ENCODE peak calls at places on chromosome 12, in seven cellular contexts. K is SK-N-SH, B is HCT116, H is GM12878, Q is H1, A is HepG2, W is K562. I is an unnamed sample.
A peak's percentile ranks its signal among the peaks of the same experiment; 100 is the strongest.

GRCh38 chr12:92987846-92988621 is 58.9 kb upstream of the EEA1 start:
- DNase-seq in Q (peak; percentile 49), B (no peak), H (peak; percentile 98), A (peak; percentile 45), W (no peak), K (no peak), I (no peak)

GRCh38 chr12:107320929-107321618 is 227.7 kb upstream of the CRY1 start:
- DNase-seq in H (no peak), K (peak; percentile 57), W (no peak), Q (peak; percentile 68), B (no peak), A (no peak), I (no peak)

GRCh38 chr12:31736472-31736871 is 7.7 kb upstream of the AMN1 start:
- DNase-seq in W (peak; percentile 85), B (no peak), A (no peak), H (no peak), K (no peak), Q (no peak), I (no peak)

GRCh38 chr12:70657621-70658286 is 20.5 kb upstream of the PTPRB start:
- DNase-seq in W (no peak), Q (no peak), H (no peak), K (no peak), B (no peak), A (no peak), I (no peak)

GRCh38 chr12:48311313-48311712 is 39.4 kb downstream of the ZNF641 start:
- DNase-seq in A (no peak), H (no peak), B (no peak), W (peak; percentile 70), K (no peak), Q (no peak), I (no peak)

GRCh38 chr12:80509781-80510556 is 65.9 kb downstream of the PTPRQ start:
- DNase-seq in Q (no peak), W (no peak), A (no peak), B (no peak), H (no peak), K (peak; percentile 3), I (no peak)

GRCh38 chr12:22543246-22544037 is 900 bp downstream of the C2CD5 start:
- DNase-seq in K (no peak), W (peak; percentile 68), A (peak; percentile 27), Q (peak; percentile 53), B (no peak), H (peak; percentile 48), I (no peak)

GRCh38 chr12:30438526-30439120 is 257.0 kb downstream of the IPO8 start:
- DNase-seq in W (no peak), H (no peak), Q (no peak), B (no peak), K (no peak), A (no peak), I (no peak)

GRCh38 chr12:98714426-98714825 is 69.3 kb downstream of the APAF1 start:
- DNase-seq in Q (no peak), H (no peak), K (no peak), A (no peak), B (no peak), W (no peak), I (no peak)

GRCh38 chr12:121762269-121762668 is 31.2 kb downstream of the RHOF start:
- DNase-seq in B (no peak), A (no peak), W (no peak), Q (no peak), K (no peak), H (no peak), I (no peak)

GRCh38 chr12:81758421-81759214 is 532 bp downstream of the PPFIA2 start:
- DNase-seq in W (no peak), K (peak; percentile 75), A (no peak), Q (peak; percentile 79), B (no peak), H (no peak), I (peak; percentile 33)

GRCh38 chr12:108266131-108266530 is 73.0 kb downstream of the CMKLR1 start:
- DNase-seq in B (no peak), W (no peak), K (no peak), Q (no peak), H (no peak), A (no peak), I (no peak)

GRCh38 chr12:113933201-113933786 is 32.8 kb downstream of the RBM19 start:
- DNase-seq in B (no peak), Q (no peak), W (peak; percentile 85), H (no peak), A (no peak), K (no peak), I (no peak)

GRCh38 chr12:12405882-12406281 is 49.0 kb downstream of the BORCS5 start:
- DNase-seq in Q (no peak), B (no peak), W (no peak), H (no peak), A (peak; percentile 77), K (no peak), I (peak; percentile 45)

GRCh38 chr12:12404297-12404696 is 47.4 kb downstream of the BORCS5 start:
- DNase-seq in H (no peak), B (no peak), K (no peak), Q (no peak), A (no peak), W (no peak), I (no peak)

GRCh38 chr12:12406762-12407161 is 49.9 kb downstream of the BORCS5 start:
- DNase-seq in Q (no peak), W (no peak), H (no peak), B (no peak), A (no peak), K (no peak), I (no peak)

GRCh38 chr12:12400793-12401192 is 43.9 kb downstream of the BORCS5 start:
- DNase-seq in W (no peak), A (no peak), K (no peak), Q (no peak), B (no peak), H (no peak), I (no peak)

GRCh38 chr12:12403264-12404248 is 46.7 kb downstream of the BORCS5 start:
- DNase-seq in W (no peak), H (no peak), K (no peak), Q (no peak), A (peak; percentile 97), B (no peak), I (no peak)
- TF ChIP-seq JUND in W (peak; percentile 14), H (no peak), K (no peak), Q (no peak), A (peak; percentile 56), B (no peak), I (no peak)

DNA sequence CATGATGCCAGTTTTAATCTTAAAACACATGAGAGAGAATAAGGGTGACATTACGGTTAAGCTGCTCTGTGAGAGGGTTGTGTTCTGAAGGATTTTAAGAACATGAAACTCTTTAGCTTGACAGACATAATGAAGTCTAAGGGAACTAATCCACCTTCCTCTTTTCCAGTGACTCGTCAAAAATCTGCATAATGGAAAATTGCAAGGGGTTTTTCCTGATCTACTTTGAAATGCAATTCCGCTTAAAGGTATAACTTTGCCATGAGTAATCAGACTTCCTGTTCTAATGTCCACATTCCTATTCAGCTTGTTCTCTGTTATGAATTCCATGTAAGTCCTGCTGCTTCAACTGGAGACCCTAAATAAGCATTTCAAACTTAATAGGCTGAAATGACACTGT is at the start of gene ZNF705A:
- DNase-seq in K (no peak), Q (no peak), A (peak; percentile 29), H (no peak), W (peak; percentile 24), B (no peak), I (no peak)
- TF ChIP-seq JUND in K (peak; percentile 60), Q (no peak), A (no peak), H (no peak), W (no peak), B (no peak), I (no peak)

GRCh38 chr12:52280319-52280795 is 5.9 kb downstream of the KRT86 start:
- DNase-seq in B (peak; percentile 93), H (no peak), W (peak; percentile 8), Q (no peak), A (peak; percentile 67), K (no peak), I (no peak)
- TF ChIP-seq JUND in B (no peak), H (no peak), W (peak; percentile 76), Q (no peak), A (no peak), K (no peak), I (no peak)

GRCh38 chr12:123063535-123063934 is 83.1 kb downstream of the ARL6IP4 start:
- DNase-seq in H (no peak), Q (peak; percentile 73), W (peak; percentile 70), B (no peak), K (peak; percentile 58), A (peak; percentile 39), I (peak; percentile 49)

GRCh38 chr12:123061806-123062205 is 81.3 kb downstream of the ARL6IP4 start:
- DNase-seq in K (no peak), W (no peak), B (no peak), H (no peak), A (no peak), Q (no peak), I (no peak)

GRCh38 chr12:123064356-123064755 is 83.9 kb downstream of the ARL6IP4 start:
- DNase-seq in K (no peak), A (no peak), H (no peak), W (no peak), B (no peak), Q (no peak), I (no peak)

GRCh38 chr12:123064885-123065619 is 84.6 kb downstream of the ARL6IP4 start:
- DNase-seq in B (no peak), A (no peak), K (no peak), Q (no peak), W (no peak), H (no peak), I (no peak)

GRCh38 chr12:123062682-123063426 is 82.4 kb downstream of the ARL6IP4 start:
- DNase-seq in H (no peak), W (peak; percentile 41), B (peak; percentile 18), A (peak; percentile 91), K (no peak), Q (no peak), I (peak; percentile 88)
- TF ChIP-seq JUND in H (no peak), W (peak; percentile 70), B (no peak), A (peak; percentile 98), K (peak; percentile 48), Q (no peak), I (peak; percentile 91)

GRCh38 chr12:116642683-116643082 is 83.5 kb downstream of the MAP1LC3B2 start:
- DNase-seq in Q (no peak), B (no peak), W (peak; percentile 20), H (no peak), A (no peak), K (no peak), I (no peak)
- TF ChIP-seq JUND in Q (no peak), B (no peak), W (no peak), H (no peak), A (no peak), K (no peak), I (no peak)

GRCh38 chr12:46664771-46665287 is 161.0 kb downstream of the SLC38A4 start:
- DNase-seq in H (peak; percentile 7), W (peak; percentile 45), A (peak; percentile 83), K (no peak), B (peak; percentile 72), Q (no peak), I (no peak)
- TF ChIP-seq JUND in H (no peak), W (peak; percentile 87), A (peak; percentile 25), K (peak; percentile 95), B (peak; percentile 93), Q (no peak), I (no peak)

DNA sequence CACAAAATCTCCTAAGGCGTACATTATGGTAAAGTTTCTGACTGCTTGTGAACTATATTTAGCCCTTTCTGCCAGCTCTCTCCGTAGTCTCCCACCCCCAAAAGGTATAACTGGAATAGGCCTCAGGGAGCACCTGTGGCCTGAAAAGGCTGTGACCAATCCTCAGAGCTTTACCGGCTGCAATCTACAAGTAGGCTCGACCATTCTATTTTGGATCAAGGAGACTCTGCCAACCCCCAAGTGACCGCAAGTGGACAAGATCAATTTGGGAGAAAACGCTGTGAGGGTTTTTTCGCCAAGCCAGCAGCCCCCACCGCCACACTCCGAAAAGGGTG is 1.2 kb downstream of the PPTC7 start:
- DNase-seq in A (no peak), H (no peak), Q (no peak), W (peak; percentile 49), K (peak; percentile 25), B (no peak), I (no peak)
- TF ChIP-seq JUND in A (no peak), H (no peak), Q (no peak), W (no peak), K (no peak), B (no peak), I (no peak)

I was measured in T47D.